ENCODE peak calls at places on chromosomes 4 and X, in seven cellular contexts. E is transverse colon; J is cardiac septum; H is body of pancreas; Q is activated T-helper 1 cell treated with anti-CD3 and anti-CD28 coated beads, Interleukin-2, amount 50 U/mL, for 16 hours; T is endothelial cell; L is left lung. M is an unnamed sample.

GRCh38 chr4:52868138-52868537 is 6.0 kb downstream of the RASL11B start:
- DNase-seq in T (no peak), H (no peak), L (peak), J (peak), E (no peak), Q (no peak), M (no peak)

GRCh38 chrX:134537179-134537945 is 77.4 kb downstream of the HPRT1 start:
- DNase-seq in E (peak), Q (no peak), J (no peak), L (no peak), H (no peak), T (no peak), M (no peak)

GRCh38 chr4:118955515-118955914 is 66.9 kb downstream of the SYNPO2 start:
- DNase-seq in Q (no peak), E (no peak), J (no peak), H (no peak), L (no peak), T (no peak), M (no peak)

GRCh38 chrX:122866527-122866926 is 317.6 kb upstream of the GRIA3 start:
- DNase-seq in E (no peak), L (no peak), T (no peak), H (no peak), J (no peak), Q (no peak), M (no peak)

GRCh38 chr4:6087669-6088068 is 69.4 kb upstream of the C4orf50 start:
- DNase-seq in J (no peak), E (no peak), H (peak), Q (no peak), T (peak), L (no peak), M (no peak)

GRCh38 chr4:150619032-150619431 is 37.1 kb downstream of the MAB21L2 start:
- DNase-seq in T (no peak), Q (no peak), J (no peak), L (no peak), H (no peak), E (no peak), M (no peak)

GRCh38 chr4:11451720-11452119 is 23.0 kb upstream of the HS3ST1 start:
- DNase-seq in L (no peak), J (no peak), E (no peak), Q (no peak), T (no peak), H (no peak), M (no peak)

GRCh38 chrX:23478056-23478455 is 143.4 kb downstream of the PTCHD1 start:
- DNase-seq in J (no peak), E (no peak), H (no peak), T (no peak), L (no peak), Q (no peak), M (no peak)

GRCh38 chrX:74923942-74924448 is 1.3 kb downstream of the NEXMIF start:
- DNase-seq in L (no peak), J (no peak), H (peak), Q (no peak), T (peak), E (peak), M (peak)

GRCh38 chr4:148302416-148302815 is 139.8 kb downstream of the NR3C2 start:
- DNase-seq in H (no peak), T (no peak), Q (no peak), J (no peak), L (no peak), E (no peak), M (no peak)

GRCh38 chrX:130197464-130197863 is 25.7 kb downstream of the RAB33A start:
- DNase-seq in E (no peak), Q (no peak), J (no peak), T (no peak), H (no peak), L (no peak), M (no peak)

GRCh38 chrX:29138003-29138402 is 550.8 kb downstream of the IL1RAPL1 start:
- DNase-seq in J (no peak), Q (no peak), H (no peak), E (no peak), T (no peak), L (no peak), M (no peak)

GRCh38 chrX:66731398-66731797 is 92.5 kb upstream of the EDA2R start:
- DNase-seq in Q (no peak), H (no peak), E (no peak), T (no peak), J (no peak), L (no peak), M (no peak)

GRCh38 chr4:1226167-1226514 is 22.8 kb downstream of the CTBP1 start:
- DNase-seq in H (no peak), Q (no peak), J (no peak), L (no peak), E (no peak), T (no peak), M (no peak)

GRCh38 chr4:41832961-41833360 is 84.4 kb upstream of the PHOX2B start:
- DNase-seq in T (peak), H (no peak), J (no peak), L (no peak), E (no peak), Q (no peak), M (no peak)

GRCh38 chr4:165360041-165360782 is 18.6 kb upstream of the CPE start:
- DNase-seq in Q (no peak), H (no peak), E (no peak), L (no peak), J (no peak), T (no peak), M (no peak)

GRCh38 chrX:10859353-10859752 is 239.0 kb upstream of the MID1 start:
- DNase-seq in L (no peak), E (no peak), T (no peak), Q (no peak), H (no peak), J (no peak), M (no peak)

GRCh38 chrX:118724775-118725174 is 2.6 kb upstream of the IL13RA1 start:
- DNase-seq in T (no peak), J (no peak), L (no peak), H (no peak), E (no peak), Q (no peak), M (no peak)

GRCh38 chrX:41737065-41737464 is 13.1 kb downstream of the GPR82 start:
- DNase-seq in J (no peak), H (no peak), L (no peak), Q (no peak), T (no peak), E (no peak), M (no peak)

GRCh38 chrX:12309040-12309732 is 170.9 kb downstream of the FRMPD4 start:
- DNase-seq in T (no peak), Q (no peak), H (peak), J (no peak), E (no peak), L (no peak), M (no peak)

GRCh38 chr4:83436680-83437079 is 18.9 kb downstream of the HELQ start:
- DNase-seq in J (no peak), Q (no peak), L (no peak), H (no peak), E (no peak), T (no peak), M (no peak)

GRCh38 chrX:129750971-129751370 is 12.2 kb downstream of the XPNPEP2 start:
- DNase-seq in J (no peak), T (no peak), E (no peak), L (no peak), H (no peak), Q (no peak), M (no peak)